ENCODE peak calls at places on chromosomes 13 and 19, in six cellular contexts. One of them, this sample, is unnamed.

GRCh38 chr13:110336108-110336507 is 29.0 kb downstream of the COL4A2 start:
- DNase-seq in heart left ventricle: no peak
- DNase-seq in Peyer's patch: no peak
- DNase-seq in B cell: no peak
- DNase-seq in glutamatergic neuron: no peak
- DNase-seq in mucosa of descending colon: no peak
- DNase-seq in this sample: no peak

GRCh38 chr13:113660066-113660465 is 2.1 kb upstream of the ATP4B start:
- DNase-seq in Peyer's patch: peak; percentile 8
- DNase-seq in glutamatergic neuron: no peak
- DNase-seq in heart left ventricle: peak; percentile 5
- DNase-seq in B cell: no peak
- DNase-seq in mucosa of descending colon: no peak
- DNase-seq in this sample: no peak

GRCh38 chr19:34277244-34277643 is 22.9 kb downstream of the GARRE1 start:
- DNase-seq in mucosa of descending colon: no peak
- DNase-seq in Peyer's patch: no peak
- DNase-seq in heart left ventricle: no peak
- DNase-seq in glutamatergic neuron: no peak
- DNase-seq in B cell: no peak
- DNase-seq in this sample: no peak

GRCh38 chr13:61989984-61990383 is 574.3 kb upstream of the PCDH20 start:
- DNase-seq in heart left ventricle: no peak
- DNase-seq in mucosa of descending colon: no peak
- DNase-seq in Peyer's patch: no peak
- DNase-seq in B cell: no peak
- DNase-seq in glutamatergic neuron: no peak
- DNase-seq in this sample: no peak

GRCh38 chr13:103694033-103694432 is 627.8 kb upstream of the SLC10A2 start:
- DNase-seq in B cell: no peak
- DNase-seq in glutamatergic neuron: no peak
- DNase-seq in mucosa of descending colon: no peak
- DNase-seq in Peyer's patch: no peak
- DNase-seq in heart left ventricle: no peak
- DNase-seq in this sample: no peak

GRCh38 chr13:111975539-111976473 is 91.1 kb upstream of the SOX1 start:
- DNase-seq in B cell: no peak
- DNase-seq in mucosa of descending colon: no peak
- DNase-seq in Peyer's patch: no peak
- DNase-seq in glutamatergic neuron: no peak
- DNase-seq in heart left ventricle: no peak
- DNase-seq in this sample: no peak

GRCh38 chr19:29667941-29668340 is 2.7 kb downstream of the PLEKHF1 start:
- DNase-seq in Peyer's patch: peak; percentile 89
- DNase-seq in glutamatergic neuron: no peak
- DNase-seq in mucosa of descending colon: peak; percentile 82
- DNase-seq in heart left ventricle: no peak
- DNase-seq in B cell: no peak
- DNase-seq in this sample: no peak

GRCh38 chr19:4007836-4008539 is 452 bp downstream of the PIAS4 start:
- DNase-seq in mucosa of descending colon: no peak
- DNase-seq in glutamatergic neuron: peak; percentile 71
- DNase-seq in heart left ventricle: peak; percentile 43
- DNase-seq in B cell: peak; percentile 40
- DNase-seq in Peyer's patch: no peak
- DNase-seq in this sample: no peak

GRCh38 chr13:98494769-98495168 is 82.1 kb downstream of the STK24 start:
- DNase-seq in mucosa of descending colon: no peak
- DNase-seq in B cell: no peak
- DNase-seq in heart left ventricle: no peak
- DNase-seq in Peyer's patch: no peak
- DNase-seq in glutamatergic neuron: no peak
- DNase-seq in this sample: no peak

GRCh38 chr13:33258437-33259193 is 26.9 kb downstream of the STARD13 start:
- DNase-seq in heart left ventricle: no peak
- DNase-seq in mucosa of descending colon: no peak
- DNase-seq in B cell: no peak
- DNase-seq in glutamatergic neuron: no peak
- DNase-seq in Peyer's patch: no peak
- DNase-seq in this sample: no peak

GRCh38 chr19:9054768-9055167 is 32.1 kb upstream of the OR1M1 start:
- DNase-seq in Peyer's patch: no peak
- DNase-seq in heart left ventricle: no peak
- DNase-seq in mucosa of descending colon: no peak
- DNase-seq in glutamatergic neuron: no peak
- DNase-seq in B cell: no peak
- DNase-seq in this sample: no peak

GRCh38 chr19:51572415-51572814 is 1.3 kb downstream of the ZNF175 start:
- DNase-seq in glutamatergic neuron: no peak
- DNase-seq in heart left ventricle: no peak
- DNase-seq in Peyer's patch: no peak
- DNase-seq in mucosa of descending colon: no peak
- DNase-seq in B cell: no peak
- DNase-seq in this sample: no peak

GRCh38 chr19:11191273-11191755 is 6.0 kb downstream of the KANK2 start:
- DNase-seq in glutamatergic neuron: peak; percentile 66
- DNase-seq in B cell: no peak
- DNase-seq in mucosa of descending colon: peak; percentile 76
- DNase-seq in Peyer's patch: peak; percentile 59
- DNase-seq in heart left ventricle: peak; percentile 79
- DNase-seq in this sample: no peak

GRCh38 chr19:16288544-16288943 is 36.1 kb upstream of the KLF2 start:
- DNase-seq in glutamatergic neuron: no peak
- DNase-seq in mucosa of descending colon: no peak
- DNase-seq in B cell: no peak
- DNase-seq in Peyer's patch: no peak
- DNase-seq in heart left ventricle: peak; percentile 54
- DNase-seq in this sample: no peak

GRCh38 chr19:5051619-5052018 is 82.7 kb downstream of the KDM4B start:
- DNase-seq in B cell: peak; percentile 52
- DNase-seq in mucosa of descending colon: no peak
- DNase-seq in Peyer's patch: no peak
- DNase-seq in heart left ventricle: no peak
- DNase-seq in glutamatergic neuron: no peak
- DNase-seq in this sample: no peak

GRCh38 chr13:71218960-71219359 is 648.0 kb downstream of the DACH1 start:
- DNase-seq in Peyer's patch: no peak
- DNase-seq in B cell: no peak
- DNase-seq in mucosa of descending colon: no peak
- DNase-seq in heart left ventricle: no peak
- DNase-seq in glutamatergic neuron: no peak
- DNase-seq in this sample: no peak

GRCh38 chr19:43463381-43464088 is 1.9 kb downstream of the LYPD3 start:
- DNase-seq in heart left ventricle: peak; percentile 97
- DNase-seq in mucosa of descending colon: peak; percentile 100
- DNase-seq in Peyer's patch: peak; percentile 100
- DNase-seq in glutamatergic neuron: peak; percentile 97
- DNase-seq in B cell: peak; percentile 96
- DNase-seq in this sample: peak; percentile 93

GRCh38 chr19:15421726-15422260 is 3.0 kb upstream of the AKAP8L start:
- DNase-seq in glutamatergic neuron: no peak
- DNase-seq in mucosa of descending colon: no peak
- DNase-seq in Peyer's patch: no peak
- DNase-seq in B cell: peak; percentile 17
- DNase-seq in heart left ventricle: peak; percentile 68
- DNase-seq in this sample: no peak

GRCh38 chr13:45674908-45675307 is 27.2 kb upstream of the CBY2 start:
- DNase-seq in heart left ventricle: no peak
- DNase-seq in mucosa of descending colon: no peak
- DNase-seq in glutamatergic neuron: no peak
- DNase-seq in B cell: no peak
- DNase-seq in Peyer's patch: no peak
- DNase-seq in this sample: no peak

GRCh38 chr19:998064-998463 is 2.2 kb upstream of the GRIN3B start:
- DNase-seq in glutamatergic neuron: no peak
- DNase-seq in Peyer's patch: no peak
- DNase-seq in heart left ventricle: no peak
- DNase-seq in B cell: no peak
- DNase-seq in mucosa of descending colon: no peak
- DNase-seq in this sample: no peak

GRCh38 chr19:6076675-6077463 is 33.4 kb downstream of the RFX2 start:
- DNase-seq in glutamatergic neuron: no peak
- DNase-seq in heart left ventricle: peak; percentile 1
- DNase-seq in B cell: no peak
- DNase-seq in Peyer's patch: peak; percentile 44
- DNase-seq in mucosa of descending colon: no peak
- DNase-seq in this sample: no peak

GRCh38 chr19:49847731-49848696 is 2.9 kb upstream of the PTOV1 start:
- DNase-seq in glutamatergic neuron: no peak
- DNase-seq in mucosa of descending colon: no peak
- DNase-seq in Peyer's patch: no peak
- DNase-seq in B cell: no peak
- DNase-seq in heart left ventricle: no peak
- DNase-seq in this sample: no peak

GRCh38 chr13:24043590-24044350 is 116.8 kb upstream of the SPATA13 start:
- DNase-seq in glutamatergic neuron: no peak
- DNase-seq in heart left ventricle: no peak
- DNase-seq in B cell: no peak
- DNase-seq in mucosa of descending colon: no peak
- DNase-seq in Peyer's patch: no peak
- DNase-seq in this sample: no peak

GRCh38 chr13:95734124-95734523 is 57.2 kb downstream of the DNAJC3 start:
- DNase-seq in B cell: no peak
- DNase-seq in Peyer's patch: no peak
- DNase-seq in heart left ventricle: no peak
- DNase-seq in glutamatergic neuron: no peak
- DNase-seq in mucosa of descending colon: no peak
- DNase-seq in this sample: no peak

GRCh38 chr19:18059902-18060301 is 26.8 kb downstream of the IL12RB1 start:
- DNase-seq in heart left ventricle: no peak
- DNase-seq in mucosa of descending colon: no peak
- DNase-seq in Peyer's patch: no peak
- DNase-seq in B cell: no peak
- DNase-seq in glutamatergic neuron: no peak
- DNase-seq in this sample: no peak

GRCh38 chr19:12757544-12758274 is 6.1 kb downstream of the BEST2 start:
- DNase-seq in heart left ventricle: peak; percentile 76
- DNase-seq in Peyer's patch: peak; percentile 82
- DNase-seq in B cell: peak; percentile 86
- DNase-seq in glutamatergic neuron: peak; percentile 88
- DNase-seq in mucosa of descending colon: peak; percentile 79
- DNase-seq in this sample: peak; percentile 87

GRCh38 chr19:34976611-34977010 is 12.6 kb upstream of the ZNF792 start:
- DNase-seq in glutamatergic neuron: no peak
- DNase-seq in B cell: no peak
- DNase-seq in mucosa of descending colon: no peak
- DNase-seq in heart left ventricle: no peak
- DNase-seq in Peyer's patch: no peak
- DNase-seq in this sample: no peak

GRCh38 chr13:64675256-64675892 is 2554.8 kb downstream of the PCDH9 start:
- DNase-seq in Peyer's patch: no peak
- DNase-seq in heart left ventricle: no peak
- DNase-seq in glutamatergic neuron: no peak
- DNase-seq in mucosa of descending colon: no peak
- DNase-seq in B cell: no peak
- DNase-seq in this sample: no peak

GRCh38 chr13:42836930-42837329 is 55.5 kb downstream of the FAM216B start:
- DNase-seq in glutamatergic neuron: no peak
- DNase-seq in Peyer's patch: no peak
- DNase-seq in heart left ventricle: no peak
- DNase-seq in B cell: no peak
- DNase-seq in mucosa of descending colon: no peak
- DNase-seq in this sample: no peak

GRCh38 chr13:98706446-98707110 is 45.9 kb downstream of the SLC15A1 start:
- DNase-seq in Peyer's patch: peak; percentile 54
- DNase-seq in glutamatergic neuron: no peak
- DNase-seq in heart left ventricle: no peak
- DNase-seq in mucosa of descending colon: no peak
- DNase-seq in B cell: no peak
- DNase-seq in this sample: no peak

DNA sequence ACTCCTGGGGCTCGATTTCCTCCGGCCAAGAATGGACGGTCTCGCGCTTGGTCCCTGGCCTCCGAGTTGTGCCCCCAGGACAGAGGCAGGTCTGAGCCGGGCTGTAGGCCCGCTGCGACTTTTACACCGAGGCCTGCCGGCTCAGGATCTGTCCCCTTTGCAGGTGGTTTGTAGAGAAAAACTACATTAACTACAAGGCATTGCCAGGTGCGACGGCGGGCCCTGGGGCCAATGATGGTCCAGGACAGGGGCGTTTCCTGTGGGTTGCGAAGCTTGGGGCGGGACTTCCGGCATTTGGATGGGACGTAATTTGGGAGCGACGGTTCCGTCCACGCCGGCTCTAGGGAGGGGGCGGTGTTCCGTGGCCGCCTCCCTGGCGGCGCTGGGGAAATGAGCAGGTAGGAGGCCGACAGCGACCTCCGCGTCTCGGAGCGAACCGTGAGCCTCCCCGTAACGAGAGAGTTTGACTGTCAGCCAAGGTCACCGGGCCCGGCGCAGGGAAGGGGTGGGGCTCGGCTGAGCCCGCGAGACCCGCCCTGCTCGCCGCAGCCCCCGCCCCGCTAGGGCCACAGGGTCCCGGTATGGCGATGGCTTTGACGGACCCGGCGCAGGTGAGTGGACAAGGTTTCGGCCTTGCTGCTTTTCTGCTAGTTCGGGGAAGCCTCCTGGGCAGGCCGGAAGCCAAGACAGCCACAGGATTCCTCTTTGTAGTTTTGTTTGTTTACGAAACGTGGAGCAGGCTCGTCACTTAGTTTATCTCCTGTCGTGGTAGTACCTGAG is at the start of gene ZNF805:
- DNase-seq in Peyer's patch: peak; percentile 99
- DNase-seq in glutamatergic neuron: peak; percentile 94
- DNase-seq in heart left ventricle: peak; percentile 97
- DNase-seq in B cell: peak; percentile 93
- DNase-seq in mucosa of descending colon: peak; percentile 96
- DNase-seq in this sample: peak; percentile 78
- TF ChIP-seq CTCF in Peyer's patch: peak; percentile 23
- TF ChIP-seq CTCF in glutamatergic neuron: no peak
- TF ChIP-seq CTCF in heart left ventricle: peak; percentile 33
- TF ChIP-seq CTCF in B cell: no peak
- TF ChIP-seq CTCF in mucosa of descending colon: no peak
- TF ChIP-seq CTCF in this sample: peak; percentile 13

GRCh38 chr13:48749699-48750473 is 96.2 kb downstream of the CYSLTR2 start:
- DNase-seq in heart left ventricle: peak; percentile 74
- DNase-seq in Peyer's patch: peak; percentile 88
- DNase-seq in B cell: no peak
- DNase-seq in glutamatergic neuron: peak; percentile 63
- DNase-seq in mucosa of descending colon: peak; percentile 67
- DNase-seq in this sample: peak; percentile 61
- TF ChIP-seq CTCF in heart left ventricle: peak; percentile 69
- TF ChIP-seq CTCF in Peyer's patch: peak; percentile 2
- TF ChIP-seq CTCF in B cell: peak; percentile 48
- TF ChIP-seq CTCF in glutamatergic neuron: peak; percentile 45
- TF ChIP-seq CTCF in mucosa of descending colon: peak; percentile 14
- TF ChIP-seq CTCF in this sample: peak; percentile 60

GRCh38 chr13:102227696-102228095 is 174.2 kb downstream of the FGF14 start:
- DNase-seq in heart left ventricle: no peak
- DNase-seq in glutamatergic neuron: no peak
- DNase-seq in B cell: no peak
- DNase-seq in Peyer's patch: no peak
- DNase-seq in mucosa of descending colon: no peak
- DNase-seq in this sample: no peak
- TF ChIP-seq CTCF in heart left ventricle: no peak
- TF ChIP-seq CTCF in glutamatergic neuron: no peak
- TF ChIP-seq CTCF in B cell: no peak
- TF ChIP-seq CTCF in Peyer's patch: no peak
- TF ChIP-seq CTCF in mucosa of descending colon: no peak
- TF ChIP-seq CTCF in this sample: no peak

GRCh38 chr13:37640499-37640898 is 41.9 kb upstream of the POSTN start:
- DNase-seq in glutamatergic neuron: no peak
- DNase-seq in Peyer's patch: no peak
- DNase-seq in B cell: no peak
- DNase-seq in heart left ventricle: no peak
- DNase-seq in mucosa of descending colon: no peak
- DNase-seq in this sample: no peak
- TF ChIP-seq CTCF in glutamatergic neuron: peak; percentile 51
- TF ChIP-seq CTCF in Peyer's patch: no peak
- TF ChIP-seq CTCF in B cell: no peak
- TF ChIP-seq CTCF in heart left ventricle: peak; percentile 56
- TF ChIP-seq CTCF in mucosa of descending colon: no peak
- TF ChIP-seq CTCF in this sample: peak; percentile 73